ENCODE peak calls at places on chromosomes 3 and 15, in five cellular contexts. Y is K562, L is HepG2, T is A549, P is GM12878. U is an unnamed sample.

GRCh38 chr15:95557226-95558046 is 773.1 kb upstream of the NR2F2 start:
- DNase-seq in Y (peak), L (peak), T (peak), P (peak), U (peak)

GRCh38 chr3:177934001-177934891 is 602.0 kb upstream of the KCNMB2 start:
- DNase-seq in Y (no peak), L (peak), T (peak), P (no peak), U (no peak)

GRCh38 chr15:89575656-89576416 is 567 bp downstream of the TICRR start:
- DNase-seq in Y (no peak), L (no peak), T (no peak), P (no peak), U (peak)

GRCh38 chr3:106168941-106169340 is 300.1 kb upstream of the CBLB start:
- DNase-seq in Y (no peak), L (no peak), T (no peak), P (no peak), U (no peak)

GRCh38 chr3:16840111-16840444 is 44.7 kb upstream of the PLCL2 start:
- DNase-seq in Y (no peak), L (no peak), T (no peak), P (no peak), U (no peak)

GRCh38 chr3:156339491-156339890 is 215.4 kb downstream of the SSR3 start:
- DNase-seq in Y (no peak), L (no peak), T (no peak), P (no peak), U (no peak)

GRCh38 chr3:38054166-38054991 is 15.4 kb downstream of the DLEC1 start:
- DNase-seq in Y (no peak), L (peak), T (no peak), P (no peak), U (no peak)

GRCh38 chr3:135192929-135193328 is 397.9 kb downstream of the EPHB1 start:
- DNase-seq in Y (no peak), L (no peak), T (no peak), P (no peak), U (no peak)

GRCh38 chr3:49470714-49471420 is 800 bp downstream of the DAG1 start:
- DNase-seq in Y (no peak), L (no peak), T (no peak), P (no peak), U (peak)

GRCh38 chr3:135159848-135160247 is 364.8 kb downstream of the EPHB1 start:
- DNase-seq in Y (no peak), L (no peak), T (no peak), P (no peak), U (no peak)

GRCh38 chr15:83285979-83286553 is 1.6 kb upstream of the BNC1 start:
- DNase-seq in Y (no peak), L (no peak), T (peak), P (no peak), U (no peak)

GRCh38 chr3:67977762-67978161 is 323.4 kb upstream of the SUCLG2 start:
- DNase-seq in Y (no peak), L (no peak), T (no peak), P (no peak), U (no peak)

GRCh38 chr3:117408811-117409210 is 699.2 kb downstream of the TUSC7 start:
- DNase-seq in Y (no peak), L (no peak), T (no peak), P (no peak), U (no peak)

GRCh38 chr15:74540135-74540760 is 772 bp upstream of the ARID3B start:
- DNase-seq in Y (peak), L (peak), T (no peak), P (no peak), U (peak)

GRCh38 chr3:149382518-149382917 is 5.1 kb upstream of the TM4SF1 start:
- DNase-seq in Y (no peak), L (no peak), T (no peak), P (no peak), U (no peak)

GRCh38 chr3:149383703-149384102 is 6.3 kb upstream of the TM4SF1 start:
- DNase-seq in Y (no peak), L (no peak), T (no peak), P (no peak), U (no peak)

GRCh38 chr3:149381173-149382090 is 4.0 kb upstream of the TM4SF1 start:
- DNase-seq in Y (no peak), L (no peak), T (no peak), P (no peak), U (no peak)

GRCh38 chr3:149384167-149384566 is 6.7 kb upstream of the TM4SF1 start:
- DNase-seq in Y (no peak), L (no peak), T (no peak), P (no peak), U (no peak)

DNA sequence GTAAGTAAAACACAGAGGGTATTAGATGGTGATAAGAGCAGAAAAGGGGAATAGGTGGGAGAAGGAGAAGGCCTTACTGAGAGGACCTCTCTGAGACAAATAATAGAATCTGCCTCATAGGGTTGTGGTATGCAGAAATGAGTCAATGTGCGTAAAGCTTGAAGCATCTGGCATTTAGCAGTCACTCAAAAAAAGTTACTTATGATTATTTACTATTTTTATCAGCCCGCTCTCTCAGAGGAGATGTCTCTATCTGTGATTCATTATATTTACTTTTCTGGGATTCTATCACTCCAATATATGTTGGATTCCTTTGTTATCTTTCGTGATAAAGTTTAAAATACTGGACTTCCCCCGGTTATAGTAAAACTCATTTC is 4.6 kb upstream of the TM4SF1 start:
- DNase-seq in Y (no peak), L (no peak), T (peak), P (no peak), U (no peak)
- TF ChIP-seq MAX in Y (no peak), L (no peak), T (no peak), P (no peak), U (no peak)

DNA sequence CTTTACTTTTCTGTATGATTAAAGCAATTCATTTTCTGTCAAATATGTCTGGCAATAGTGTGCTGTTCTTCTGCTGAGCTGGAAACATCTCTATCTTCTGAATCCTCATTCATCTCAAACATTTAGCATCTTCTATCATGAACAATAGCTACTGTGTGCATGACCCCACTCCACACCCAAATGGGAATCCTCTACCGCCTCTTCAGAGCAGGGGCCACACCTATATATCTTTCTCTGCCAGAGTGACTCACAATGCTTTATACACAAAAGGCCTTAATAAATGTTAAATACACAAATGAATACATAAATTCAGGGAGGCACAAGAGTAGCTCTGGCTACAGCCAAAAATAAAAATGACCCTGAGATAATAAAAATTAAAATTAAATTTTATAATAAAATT is 8.0 kb downstream of the ALDH1A2 start:
- DNase-seq in Y (no peak), L (no peak), T (no peak), P (no peak), U (no peak)
- TF ChIP-seq MYC in Y (no peak), L (no peak), T (no peak), P (no peak), U (no peak)

GRCh38 chr3:70358978-70359580 is 46.6 kb upstream of the MDFIC2 start:
- DNase-seq in Y (peak), L (peak), T (peak), P (no peak), U (peak)
- TF ChIP-seq MAX in Y (no peak), L (no peak), T (no peak), P (no peak), U (no peak)

GRCh38 chr3:185880600-185880999 is 55.8 kb upstream of the IGF2BP2 start:
- DNase-seq in Y (no peak), L (no peak), T (no peak), P (no peak), U (no peak)
- TF ChIP-seq MYC in Y (no peak), L (no peak), T (no peak), P (no peak), U (no peak)

DNA sequence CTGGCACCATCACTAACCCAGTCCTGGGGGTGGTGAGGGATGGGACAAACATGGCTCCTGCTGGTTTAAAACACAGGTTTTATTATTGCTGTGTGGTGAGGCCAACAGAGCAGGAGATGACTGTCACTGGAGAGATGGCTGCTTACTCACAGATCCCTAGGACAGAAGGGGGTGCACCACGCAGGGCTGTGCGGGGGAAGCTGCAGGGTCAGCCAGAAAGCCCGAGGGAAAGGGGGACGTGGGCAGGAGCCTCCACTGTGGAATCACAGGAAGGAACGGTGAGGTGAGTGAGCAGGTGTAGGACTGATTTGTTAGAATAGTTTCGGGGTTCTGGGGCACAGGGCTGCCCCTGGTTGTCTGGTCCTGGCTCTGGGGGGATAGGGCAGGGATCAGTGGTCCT is 7.5 kb downstream of the CFAP100 start:
- DNase-seq in Y (no peak), L (no peak), T (no peak), P (no peak), U (no peak)
- TF ChIP-seq MAX in Y (no peak), L (no peak), T (no peak), P (no peak), U (no peak)

DNA sequence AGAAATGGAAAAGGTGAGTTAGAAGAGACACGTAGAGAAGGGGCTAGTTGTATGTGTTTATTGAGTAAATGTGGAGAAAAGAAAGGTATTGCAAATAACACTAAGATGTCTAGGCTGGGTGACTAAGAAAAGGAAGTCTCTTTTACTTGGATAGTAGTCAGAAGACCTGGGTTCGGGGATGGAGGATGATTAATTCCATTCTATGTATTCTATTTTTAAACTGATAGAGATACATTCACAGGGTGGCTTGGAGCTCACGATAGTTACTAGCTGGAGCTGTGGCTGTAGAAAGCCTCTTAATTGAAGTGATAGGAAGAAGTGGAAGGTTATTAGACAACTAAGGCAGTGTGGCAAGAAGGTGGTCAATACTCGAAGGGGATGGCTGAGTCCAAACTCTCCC is 65.9 kb upstream of the TNIK start:
- DNase-seq in Y (no peak), L (no peak), T (no peak), P (no peak), U (no peak)
- TF ChIP-seq MYC in Y (no peak), L (no peak), T (no peak), P (no peak), U (no peak)

DNA sequence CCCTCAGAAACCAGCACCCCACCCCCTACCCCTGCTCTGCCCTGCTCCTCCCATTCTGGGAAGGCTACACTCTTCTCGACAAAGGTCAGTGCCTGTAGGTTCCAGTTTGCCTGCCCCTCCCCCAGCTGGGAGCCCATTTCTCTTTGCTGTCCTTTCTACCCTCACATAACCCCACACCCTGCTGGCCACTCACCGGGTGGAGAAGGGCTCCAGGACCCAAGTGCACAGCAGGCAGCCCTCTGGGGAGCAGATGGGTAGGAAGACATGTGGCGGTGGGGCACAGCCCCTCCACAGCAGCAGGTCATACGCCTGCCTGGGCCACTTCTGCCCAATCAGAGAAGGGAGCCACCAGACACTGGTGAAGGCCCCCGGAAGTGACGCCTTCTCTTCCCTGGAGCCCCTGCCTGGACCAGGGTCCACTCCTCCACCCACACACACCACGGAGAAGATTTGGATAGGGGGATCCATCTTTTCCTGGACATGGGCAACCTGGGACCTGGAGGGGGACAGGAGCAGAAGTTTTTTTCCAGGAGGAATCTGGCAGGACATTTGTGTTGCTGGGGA is at the start of gene THPO:
- DNase-seq in Y (peak), L (peak), T (no peak), P (no peak), U (peak)
- TF ChIP-seq MAX in Y (no peak), L (peak), T (no peak), P (no peak), U (peak)

U was measured in NB4.